ENCODE peak calls at places on chromosomes 7 and 10, in seven cellular contexts. Z is NCI-H460; J is small intestine; Q is GF-D8; M is activated CD4-positive, alpha-beta memory T cell treated with anti-CD3 and anti-CD28 coated beads, Interleukin-2, amount 10 ng/mL, durations not matched to agents 7 days and 5 days; U is lung; P is mesendoderm. Y is an unnamed sample.
A peak's percentile ranks its signal among the peaks of the same experiment; 100 is the strongest.

GRCh38 chr7:82740246-82740848 is 296.8 kb upstream of the CACNA2D1 start:
- DNase-seq in Z (peak; percentile 67), J (peak; percentile 51), Q (no peak), M (no peak), U (no peak), P (peak; percentile 67), Y (peak; percentile 68)

GRCh38 chr7:39659356-39660013 is 36.1 kb downstream of the RALA start:
- DNase-seq in Z (no peak), J (no peak), Q (no peak), M (no peak), U (no peak), P (no peak), Y (peak; percentile 11)

GRCh38 chr7:29449569-29450260 is 113.9 kb upstream of the PRR15 start:
- DNase-seq in Z (peak; percentile 23), J (no peak), Q (no peak), M (no peak), U (no peak), P (no peak), Y (no peak)

GRCh38 chr7:131354390-131354789 is 26.7 kb downstream of the MKLN1 start:
- DNase-seq in Z (no peak), J (no peak), Q (no peak), M (no peak), U (no peak), P (no peak), Y (peak; percentile 26)

GRCh38 chr10:71893920-71894319 is 42.9 kb upstream of the PSAP start:
- DNase-seq in Z (no peak), J (no peak), Q (no peak), M (no peak), U (no peak), P (no peak), Y (no peak)

GRCh38 chr10:88039496-88040200 is 176.2 kb downstream of the PTEN start:
- DNase-seq in Z (no peak), J (no peak), Q (no peak), M (no peak), U (no peak), P (no peak), Y (peak; percentile 38)

GRCh38 chr7:3244241-3244814 is 56.7 kb upstream of the SDK1 start:
- DNase-seq in Z (no peak), J (no peak), Q (no peak), M (no peak), U (no peak), P (peak; percentile 43), Y (peak; percentile 74)

GRCh38 chr7:47570649-47571050 is 11.3 kb downstream of the TNS3 start:
- DNase-seq in Z (no peak), J (no peak), Q (no peak), M (no peak), U (no peak), P (no peak), Y (no peak)